ENCODE peak calls at places on chromosome 3, in six cellular contexts. J is CD4-positive, alpha-beta T cell; X is Right ventricle myocardium superior; S is endothelial cell; P is stomach; G is mesenchymal stem cell. N is an unnamed sample.

GRCh38 chr3:179196098-179196497 is 47.9 kb downstream of the PIK3CA start:
- DNase-seq in G (peak; percentile 67), J (no peak), X (no peak), S (no peak), P (no peak), N (no peak)

GRCh38 chr3:169090559-169090958 is 573.0 kb downstream of the MECOM start:
- DNase-seq in S (no peak), G (no peak), J (no peak), X (no peak), P (no peak), N (no peak)

GRCh38 chr3:42214565-42215283 is 51.3 kb downstream of the CCK start:
- DNase-seq in X (no peak), G (peak; percentile 37), P (no peak), J (no peak), S (no peak), N (no peak)

GRCh38 chr3:164748626-164749025 is 329.7 kb downstream of the SI start:
- DNase-seq in S (no peak), P (no peak), X (no peak), G (peak; percentile 24), J (no peak), N (no peak)

GRCh38 chr3:65854606-65855304 is 184.0 kb downstream of the MAGI1 start:
- DNase-seq in S (no peak), J (no peak), X (no peak), G (peak; percentile 9), P (no peak), N (peak; percentile 64)

GRCh38 chr3:13135811-13136321 is 62.6 kb upstream of the IQSEC1 start:
- DNase-seq in G (no peak), X (peak; percentile 37), S (no peak), P (peak; percentile 14), J (no peak), N (no peak)

GRCh38 chr3:12662593-12663310 is 1.2 kb downstream of the RAF1 start:
- DNase-seq in X (peak; percentile 59), S (peak; percentile 43), J (peak; percentile 16), G (peak; percentile 58), P (peak; percentile 48), N (peak; percentile 44)

GRCh38 chr3:161423911-161424522 is 52.7 kb upstream of the SPTSSB start:
- DNase-seq in P (no peak), S (no peak), X (no peak), J (no peak), G (peak; percentile 60), N (peak; percentile 32)

GRCh38 chr3:67710396-67710795 is 56.0 kb upstream of the SUCLG2 start:
- DNase-seq in S (no peak), X (no peak), P (no peak), J (no peak), G (no peak), N (no peak)

GRCh38 chr3:30035935-30036567 is 570.4 kb upstream of the TGFBR2 start:
- DNase-seq in J (no peak), X (no peak), P (no peak), S (no peak), G (no peak), N (no peak)

GRCh38 chr3:143433787-143434378 is 314.3 kb downstream of the CHST2 start:
- DNase-seq in S (no peak), X (no peak), P (no peak), G (no peak), J (no peak), N (no peak)

GRCh38 chr3:43389388-43390254 is 103.3 kb downstream of the SNRK start:
- DNase-seq in P (peak; percentile 57), X (peak; percentile 59), S (peak; percentile 46), J (peak; percentile 54), G (peak; percentile 93), N (no peak)

GRCh38 chr3:8888296-8888915 is 74.9 kb downstream of the RAD18 start:
- DNase-seq in G (peak; percentile 73), X (no peak), P (no peak), J (no peak), S (no peak), N (no peak)

GRCh38 chr3:110995461-110996226 is 76.0 kb upstream of the NECTIN3 start:
- DNase-seq in X (no peak), S (no peak), G (peak; percentile 73), J (no peak), P (no peak), N (peak; percentile 47)

GRCh38 chr3:142027713-142028112 is 121.6 kb downstream of the TFDP2 start:
- DNase-seq in X (no peak), J (no peak), G (peak; percentile 47), P (no peak), S (no peak), N (peak; percentile 44)

GRCh38 chr3:144272715-144273114 is 301.1 kb downstream of the DIPK2A start:
- DNase-seq in X (no peak), S (no peak), P (no peak), G (no peak), J (no peak), N (no peak)

GRCh38 chr3:150871192-150871591 is 34.0 kb downstream of the MINDY4B start:
- DNase-seq in J (no peak), S (no peak), G (peak; percentile 36), P (no peak), X (no peak), N (no peak)

GRCh38 chr3:30307548-30307947 is 298.9 kb upstream of the TGFBR2 start:
- DNase-seq in G (no peak), S (no peak), P (no peak), X (no peak), J (no peak), N (no peak)

GRCh38 chr3:161266731-161267150 is 45.6 kb downstream of the NMD3 start:
- DNase-seq in J (no peak), G (peak; percentile 84), P (no peak), S (no peak), X (no peak), N (no peak)

GRCh38 chr3:158801200-158801599 is 654 bp upstream of the MFSD1 start:
- DNase-seq in S (no peak), G (no peak), P (no peak), J (no peak), X (no peak), N (peak; percentile 6)

N was measured in Caco-2.